ENCODE peak calls at places on chromosome 18, in six cellular contexts. T is DND-41, D is spleen, K is NT2/D1, R is HCT116, C is lower leg skin. U is an unnamed sample.

GRCh38 chr18:14976736-14977430 is 228.9 kb downstream of the ANKRD30B start:
- DNase-seq in T (no peak), D (no peak), K (no peak), R (no peak), C (peak), U (no peak)

GRCh38 chr18:11877497-11877896 is 26.3 kb downstream of the CHMP1B start:
- DNase-seq in T (no peak), D (no peak), K (no peak), R (no peak), C (no peak), U (no peak)

GRCh38 chr18:765764-766549 is 46.1 kb downstream of the YES1 start:
- DNase-seq in T (no peak), D (no peak), K (no peak), R (no peak), C (no peak), U (no peak)

GRCh38 chr18:8052237-8052701 is 485.2 kb downstream of the PTPRM start:
- DNase-seq in T (peak), D (no peak), K (no peak), R (no peak), C (no peak), U (no peak)

GRCh38 chr18:68861365-68861764 is 63.5 kb downstream of the CCDC102B start:
- DNase-seq in T (no peak), D (no peak), K (no peak), R (no peak), C (no peak), U (no peak)

GRCh38 chr18:54323970-54324369 is 33.7 kb downstream of the STARD6 start:
- DNase-seq in T (no peak), D (no peak), K (no peak), R (no peak), C (no peak), U (no peak)

GRCh38 chr18:6219116-6219717 is 195.5 kb downstream of the L3MBTL4 start:
- DNase-seq in T (peak), D (no peak), K (peak), R (no peak), C (no peak), U (peak)

GRCh38 chr18:45670281-45670962 is 53.6 kb upstream of the SLC14A1 start:
- DNase-seq in T (peak), D (no peak), K (no peak), R (no peak), C (peak), U (no peak)

GRCh38 chr18:47679864-47680263 is 250.6 kb downstream of the SMAD2 start:
- DNase-seq in T (no peak), D (no peak), K (no peak), R (no peak), C (no peak), U (peak)

GRCh38 chr18:61893304-61893970 is 630 bp upstream of the RNF152 start:
- DNase-seq in T (peak), D (no peak), K (no peak), R (no peak), C (peak), U (peak)

GRCh38 chr18:7926526-7926925 is 359.4 kb downstream of the PTPRM start:
- DNase-seq in T (no peak), D (no peak), K (no peak), R (peak), C (no peak), U (no peak)

GRCh38 chr18:34576622-34577021 is 133.5 kb upstream of the DTNA start:
- DNase-seq in T (no peak), D (no peak), K (no peak), R (no peak), C (no peak), U (no peak)

GRCh38 chr18:10455726-10456453 is 1.5 kb downstream of the APCDD1 start:
- DNase-seq in T (no peak), D (no peak), K (no peak), R (no peak), C (peak), U (no peak)

GRCh38 chr18:48106976-48107781 is 176.7 kb upstream of the SMAD2 start:
- DNase-seq in T (no peak), D (no peak), K (peak), R (no peak), C (no peak), U (no peak)

GRCh38 chr18:48675330-48675761 is 136.5 kb downstream of the CTIF start:
- DNase-seq in T (peak), D (peak), K (peak), R (peak), C (peak), U (peak)

GRCh38 chr18:47669815-47670214 is 260.6 kb downstream of the SMAD2 start:
- DNase-seq in T (no peak), D (no peak), K (no peak), R (no peak), C (no peak), U (no peak)

GRCh38 chr18:38790303-38790702 is 1224.7 kb upstream of the CELF4 start:
- DNase-seq in T (no peak), D (no peak), K (no peak), R (no peak), C (no peak), U (peak)

GRCh38 chr18:49139726-49140125 is 189.0 kb upstream of the SMAD7 start:
- DNase-seq in T (no peak), D (no peak), K (no peak), R (no peak), C (no peak), U (no peak)

GRCh38 chr18:23986610-23987359 is 27.8 kb upstream of the TTC39C start:
- DNase-seq in T (no peak), D (no peak), K (no peak), R (no peak), C (no peak), U (no peak)

GRCh38 chr18:34976534-34976898 is 64.7 kb upstream of the MAPRE2 start:
- DNase-seq in T (no peak), D (no peak), K (no peak), R (no peak), C (no peak), U (no peak)

GRCh38 chr18:24231773-24232735 is 93.2 kb downstream of the CABYR start:
- DNase-seq in T (no peak), D (no peak), K (no peak), R (no peak), C (no peak), U (no peak)

GRCh38 chr18:33749831-33750230 is 171.8 kb downstream of the ASXL3 start:
- DNase-seq in T (no peak), D (no peak), K (no peak), R (no peak), C (no peak), U (no peak)

GRCh38 chr18:36527025-36527424 is 229.5 kb downstream of the FHOD3 start:
- DNase-seq in T (no peak), D (no peak), K (no peak), R (no peak), C (no peak), U (no peak)

GRCh38 chr18:35478520-35479435 is 19.0 kb downstream of the INO80C start:
- DNase-seq in T (no peak), D (no peak), K (no peak), R (peak), C (no peak), U (peak)

GRCh38 chr18:48724939-48725338 is 186.1 kb downstream of the CTIF start:
- DNase-seq in T (no peak), D (no peak), K (no peak), R (no peak), C (no peak), U (no peak)

GRCh38 chr18:10690376-10690775 is 164.5 kb downstream of the NAPG start:
- DNase-seq in T (no peak), D (no peak), K (no peak), R (no peak), C (no peak), U (no peak)

GRCh38 chr18:56314396-56314795 is 324.0 kb downstream of the TXNL1 start:
- DNase-seq in T (no peak), D (no peak), K (no peak), R (no peak), C (no peak), U (no peak)

GRCh38 chr18:42429208-42429607 is 474.2 kb downstream of the PIK3C3 start:
- DNase-seq in T (no peak), D (no peak), K (no peak), R (no peak), C (no peak), U (no peak)

GRCh38 chr18:9404565-9405060 is 70.0 kb downstream of the TWSG1 start:
- DNase-seq in T (no peak), D (peak), K (no peak), R (no peak), C (peak), U (no peak)
- H3K4me3 ChIP-seq in T (no peak), D (no peak), K (no peak), R (no peak), C (no peak), U (no peak)

GRCh38 chr18:71131918-71132317 is 843.1 kb downstream of the SOCS6 start:
- DNase-seq in T (no peak), D (no peak), K (no peak), R (no peak), C (no peak), U (no peak)

GRCh38 chr18:71134122-71134521 is 845.3 kb downstream of the SOCS6 start:
- DNase-seq in T (no peak), D (no peak), K (no peak), R (no peak), C (no peak), U (no peak)

GRCh38 chr18:71136487-71136886 is 847.6 kb downstream of the SOCS6 start:
- DNase-seq in T (no peak), D (no peak), K (no peak), R (no peak), C (no peak), U (no peak)
- H3K4me3 ChIP-seq in T (no peak), D (no peak), K (no peak), R (no peak), C (no peak), U (no peak)

GRCh38 chr18:3171631-3172030 is 48.1 kb downstream of the MYOM1 start:
- DNase-seq in T (no peak), D (no peak), K (no peak), R (no peak), C (no peak), U (no peak)
- H3K4me3 ChIP-seq in T (no peak), D (no peak), K (no peak), R (no peak), C (no peak), U (no peak)

DNA sequence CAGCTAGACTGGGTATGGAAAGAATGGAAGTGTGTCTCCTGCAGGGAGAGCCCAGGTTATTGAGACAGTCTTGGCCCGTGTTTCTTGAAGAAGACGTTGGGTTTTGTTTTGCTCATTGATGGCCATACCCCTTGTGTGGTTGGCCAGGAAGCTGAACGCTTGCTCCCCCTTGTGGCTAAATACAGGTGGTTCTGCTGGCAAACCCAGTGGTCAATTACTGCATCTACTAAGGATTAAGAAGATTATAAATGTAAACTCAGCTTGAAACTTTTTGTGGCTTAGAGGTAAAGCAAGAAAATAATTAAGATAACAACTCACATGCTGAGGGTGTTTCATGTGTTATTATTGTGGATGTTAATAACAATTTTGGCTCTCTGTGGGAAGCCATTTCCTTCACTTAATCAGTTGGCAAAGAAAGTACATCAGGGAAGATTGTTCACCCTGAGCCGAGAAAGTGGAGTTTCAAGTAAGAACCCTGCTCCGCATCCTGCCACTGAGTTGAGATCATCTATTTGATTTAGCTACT is 91.8 kb downstream of the NEDD4L start:
- DNase-seq in T (peak), D (no peak), K (peak), R (peak), C (no peak), U (peak)
- H3K4me3 ChIP-seq in T (no peak), D (no peak), K (no peak), R (no peak), C (no peak), U (no peak)

GRCh38 chr18:50268022-50268747 is 1.9 kb upstream of the CFAP53 start:
- DNase-seq in T (no peak), D (peak), K (peak), R (no peak), C (peak), U (peak)
- H3K4me3 ChIP-seq in T (no peak), D (peak), K (peak), R (no peak), C (peak), U (peak)

GRCh38 chr18:74498712-74499629 is 2.8 kb downstream of the CNDP2 start:
- DNase-seq in T (peak), D (peak), K (no peak), R (no peak), C (peak), U (peak)
- H3K4me3 ChIP-seq in T (peak), D (peak), K (no peak), R (no peak), C (no peak), U (peak)

DNA sequence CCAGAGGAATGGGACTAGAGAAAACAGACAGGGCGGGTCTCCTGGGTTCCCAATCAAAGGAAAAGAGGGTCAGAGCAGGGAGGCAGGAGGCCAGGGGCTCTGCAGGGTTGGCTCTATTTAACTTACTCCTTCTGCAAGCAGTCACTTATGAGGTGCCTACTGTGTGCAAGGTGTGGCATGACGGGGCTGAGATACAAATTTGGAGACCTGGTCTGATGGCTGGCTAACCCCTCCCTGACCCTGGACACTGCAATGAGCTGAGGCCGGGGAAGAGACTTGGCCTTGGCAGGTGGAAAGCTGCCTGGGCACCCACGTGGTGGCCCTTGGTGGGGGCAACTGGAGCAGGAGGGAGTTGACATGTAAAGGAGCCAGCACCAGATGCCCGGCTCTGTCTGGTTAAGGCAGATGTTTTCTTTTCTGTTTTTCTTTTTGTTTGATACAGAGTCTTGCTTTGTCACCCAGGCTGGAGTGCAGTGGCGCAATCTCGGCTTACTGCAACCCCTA is 148.5 kb upstream of the GATA6 start:
- DNase-seq in T (no peak), D (no peak), K (no peak), R (no peak), C (peak), U (no peak)
- H3K4me3 ChIP-seq in T (no peak), D (no peak), K (no peak), R (no peak), C (no peak), U (no peak)

GRCh38 chr18:22348521-22349316 is 69.0 kb downstream of the CTAGE1 start:
- DNase-seq in T (no peak), D (peak), K (no peak), R (no peak), C (no peak), U (no peak)
- H3K4me3 ChIP-seq in T (no peak), D (peak), K (peak), R (peak), C (no peak), U (no peak)

GRCh38 chr18:77103181-77103875 is 29.3 kb downstream of the MBP start:
- DNase-seq in T (no peak), D (no peak), K (no peak), R (no peak), C (peak), U (no peak)

GRCh38 chr18:77100751-77101355 is 31.7 kb downstream of the MBP start:
- DNase-seq in T (peak), D (no peak), K (no peak), R (no peak), C (peak), U (no peak)

GRCh38 chr18:77102246-77103040 is 30.1 kb downstream of the MBP start:
- DNase-seq in T (no peak), D (no peak), K (no peak), R (no peak), C (no peak), U (peak)

GRCh38 chr18:77099501-77100370 is 32.8 kb downstream of the MBP start:
- DNase-seq in T (peak), D (no peak), K (no peak), R (no peak), C (peak), U (no peak)

GRCh38 chr18:77101410-77102245 is 31.0 kb downstream of the MBP start:
- DNase-seq in T (peak), D (peak), K (peak), R (peak), C (peak), U (peak)
- H3K4me3 ChIP-seq in T (peak), D (no peak), K (no peak), R (peak), C (no peak), U (peak)